ENCODE peak calls at places on chromosomes 12 and 14, in five cellular contexts. F is fibroblast of lung, J is tibial artery, V is heart right ventricle, X is cardiac fibroblast. P is an unnamed sample.

GRCh38 chr12:106226884-106227640 is 20.8 kb downstream of the CKAP4 start:
- DNase-seq in V (no peak), X (peak; percentile 74), F (peak; percentile 47), J (no peak), P (no peak)

GRCh38 chr14:100062602-100063001 is 2.6 kb upstream of the EVL start:
- DNase-seq in J (no peak), V (no peak), F (no peak), X (no peak), P (no peak)

GRCh38 chr14:60250318-60251035 is 1.5 kb downstream of the PPM1A start:
- DNase-seq in J (no peak), V (no peak), F (peak; percentile 40), X (peak; percentile 18), P (no peak)

GRCh38 chr12:46450279-46450748 is 77.7 kb upstream of the SLC38A2 start:
- DNase-seq in F (no peak), J (peak; percentile 79), X (peak; percentile 41), V (peak; percentile 68), P (no peak)

GRCh38 chr14:68627050-68627867 is 165.6 kb downstream of the ZFP36L1 start:
- DNase-seq in X (peak; percentile 19), V (no peak), F (peak; percentile 62), J (peak; percentile 72), P (no peak)

GRCh38 chr12:96404683-96405082 is 4.4 kb upstream of the CDK17 start:
- DNase-seq in X (peak; percentile 37), J (no peak), F (no peak), V (no peak), P (no peak)

GRCh38 chr12:18882690-18883089 is 144.8 kb downstream of the CAPZA3 start:
- DNase-seq in F (no peak), X (no peak), J (no peak), V (no peak), P (no peak)

GRCh38 chr12:66648336-66648735 is 30.5 kb downstream of the GRIP1 start:
- DNase-seq in X (no peak), F (peak; percentile 68), V (no peak), J (no peak), P (no peak)

GRCh38 chr12:34163443-34163842 is 141.1 kb downstream of the ALG10 start:
- DNase-seq in X (no peak), J (no peak), F (no peak), V (no peak), P (no peak)

GRCh38 chr12:110921262-110921661 is 883 bp upstream of the MYL2 start:
- DNase-seq in V (no peak), F (peak; percentile 76), J (no peak), X (peak; percentile 50), P (no peak)

GRCh38 chr12:52121848-52122838 is 42.6 kb downstream of the SMIM41 start:
- DNase-seq in X (peak; percentile 66), V (peak; percentile 77), J (no peak), F (peak; percentile 26), P (no peak)

GRCh38 chr14:68239988-68240387 is 420.4 kb downstream of the RAD51B start:
- DNase-seq in F (peak; percentile 34), X (no peak), V (no peak), J (no peak), P (no peak)

GRCh38 chr12:26701604-26702215 is 131.3 kb downstream of the ITPR2 start:
- DNase-seq in V (no peak), J (no peak), X (peak; percentile 73), F (peak; percentile 47), P (no peak)

GRCh38 chr14:71328183-71328582 is 420.9 kb downstream of the PCNX1 start:
- DNase-seq in J (no peak), F (peak; percentile 43), X (no peak), V (no peak), P (no peak)

GRCh38 chr12:52857500-52857899 is 8.7 kb upstream of the KRT78 start:
- DNase-seq in F (no peak), J (no peak), V (no peak), X (no peak), P (no peak)

GRCh38 chr12:53781218-53781801 is 29.5 kb upstream of the CISTR start:
- DNase-seq in V (no peak), F (no peak), J (no peak), X (no peak), P (no peak)

GRCh38 chr12:31620311-31620710 is 29.4 kb upstream of the DENND5B start:
- DNase-seq in F (peak; percentile 63), J (no peak), X (no peak), V (no peak), P (no peak)

GRCh38 chr12:46549527-46550265 is 177.1 kb upstream of the SLC38A2 start:
- DNase-seq in J (no peak), X (peak; percentile 86), V (no peak), F (peak; percentile 84), P (peak; percentile 78)

GRCh38 chr14:37406095-37406494 is 189.0 kb downstream of the FOXA1 start:
- DNase-seq in J (no peak), V (no peak), F (no peak), X (no peak), P (no peak)

GRCh38 chr12:66032739-66033138 is 97.8 kb downstream of the LLPH start:
- DNase-seq in X (no peak), F (no peak), J (no peak), V (no peak), P (no peak)

GRCh38 chr14:74437654-74438053 is 11.6 kb upstream of the SYNDIG1L start:
- DNase-seq in J (no peak), V (no peak), X (no peak), F (peak; percentile 3), P (no peak)

GRCh38 chr12:39300799-39301198 is 142.1 kb downstream of the KIF21A start:
- DNase-seq in J (no peak), V (no peak), X (peak; percentile 37), F (peak; percentile 41), P (no peak)

GRCh38 chr14:95527392-95528002 is 7.4 kb upstream of the GLRX5 start:
- DNase-seq in J (peak; percentile 85), F (peak; percentile 79), X (peak; percentile 87), V (no peak), P (no peak)

GRCh38 chr14:37585101-37585479 is 10.0 kb downstream of the FOXA1 start:
- DNase-seq in V (no peak), X (no peak), F (no peak), J (no peak), P (no peak)

GRCh38 chr12:51244269-51244668 is 5.6 kb downstream of the DAZAP2 start:
- DNase-seq in V (no peak), X (peak; percentile 25), F (peak; percentile 60), J (no peak), P (no peak)

GRCh38 chr12:52280319-52280795 is 5.9 kb downstream of the KRT86 start:
- DNase-seq in X (peak; percentile 96), J (peak; percentile 47), F (peak; percentile 95), V (no peak), P (peak; percentile 83)

GRCh38 chr12:52628841-52629240 is 10.5 kb upstream of the KRT73 start:
- DNase-seq in J (no peak), X (no peak), V (no peak), F (no peak), P (no peak)

GRCh38 chr12:50772877-50773276 is 9.0 kb downstream of the ATF1 start:
- DNase-seq in F (no peak), V (no peak), X (no peak), J (no peak), P (no peak)

GRCh38 chr12:63668028-63668799 is at the start of gene DPY19L2:
- DNase-seq in F (peak; percentile 77), V (peak; percentile 83), X (peak; percentile 27), J (peak; percentile 73), P (no peak)

GRCh38 chr12:2052861-2053674 is at the start of gene CACNA1C:
- DNase-seq in V (peak; percentile 71), X (peak; percentile 60), J (no peak), F (peak; percentile 64), P (no peak)
- TF ChIP-seq CTCF in V (peak; percentile 63), X (peak; percentile 3), J (peak; percentile 52), F (no peak), P (peak; percentile 42)

DNA sequence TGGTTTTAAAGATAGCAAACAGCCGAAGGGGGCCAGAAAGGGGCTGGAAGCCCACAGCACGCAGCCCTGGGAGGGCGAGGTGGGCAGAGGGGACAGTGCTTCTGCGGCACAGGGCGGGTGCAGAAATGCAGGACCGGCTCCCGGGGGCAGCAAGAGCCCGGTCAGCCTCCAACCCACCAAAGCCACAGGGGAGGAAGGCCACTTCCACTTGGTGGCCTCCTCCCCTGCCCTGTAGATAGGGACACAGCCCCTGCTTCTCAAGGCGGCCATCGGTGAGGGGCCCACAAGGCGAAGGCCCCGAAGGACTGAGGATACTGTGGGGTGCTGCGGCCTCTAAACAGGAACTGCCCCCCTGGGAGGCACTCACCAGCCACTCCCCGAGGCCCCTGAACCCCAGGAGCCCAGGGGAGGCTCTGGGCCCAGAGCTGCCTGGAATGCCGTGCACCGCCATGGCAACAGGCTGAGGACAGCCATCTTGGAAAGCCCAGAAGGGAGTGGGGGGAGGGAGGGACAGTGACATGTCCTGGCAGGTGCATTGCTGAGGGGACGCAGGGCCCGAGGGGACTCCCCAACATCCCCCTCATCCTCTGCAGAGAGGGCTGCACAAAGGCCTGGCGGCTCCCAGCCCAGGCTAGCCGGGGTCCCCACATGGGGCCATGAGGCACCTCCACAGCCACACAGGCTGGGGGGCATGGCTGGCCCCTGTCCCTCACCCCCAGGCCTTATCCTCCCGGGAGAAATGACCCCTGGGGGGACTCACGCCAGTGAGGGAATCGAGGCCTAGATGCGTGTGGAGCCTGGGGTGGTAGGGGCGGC is 114.6 kb downstream of the NCOR2 start:
- DNase-seq in V (no peak), F (no peak), X (no peak), J (no peak), P (no peak)
- H3K4me3 ChIP-seq in V (no peak overlapping the region), F (no peak overlapping the region), X (no peak overlapping the region), J (no peak overlapping the region), P (no peak overlapping the region)

DNA sequence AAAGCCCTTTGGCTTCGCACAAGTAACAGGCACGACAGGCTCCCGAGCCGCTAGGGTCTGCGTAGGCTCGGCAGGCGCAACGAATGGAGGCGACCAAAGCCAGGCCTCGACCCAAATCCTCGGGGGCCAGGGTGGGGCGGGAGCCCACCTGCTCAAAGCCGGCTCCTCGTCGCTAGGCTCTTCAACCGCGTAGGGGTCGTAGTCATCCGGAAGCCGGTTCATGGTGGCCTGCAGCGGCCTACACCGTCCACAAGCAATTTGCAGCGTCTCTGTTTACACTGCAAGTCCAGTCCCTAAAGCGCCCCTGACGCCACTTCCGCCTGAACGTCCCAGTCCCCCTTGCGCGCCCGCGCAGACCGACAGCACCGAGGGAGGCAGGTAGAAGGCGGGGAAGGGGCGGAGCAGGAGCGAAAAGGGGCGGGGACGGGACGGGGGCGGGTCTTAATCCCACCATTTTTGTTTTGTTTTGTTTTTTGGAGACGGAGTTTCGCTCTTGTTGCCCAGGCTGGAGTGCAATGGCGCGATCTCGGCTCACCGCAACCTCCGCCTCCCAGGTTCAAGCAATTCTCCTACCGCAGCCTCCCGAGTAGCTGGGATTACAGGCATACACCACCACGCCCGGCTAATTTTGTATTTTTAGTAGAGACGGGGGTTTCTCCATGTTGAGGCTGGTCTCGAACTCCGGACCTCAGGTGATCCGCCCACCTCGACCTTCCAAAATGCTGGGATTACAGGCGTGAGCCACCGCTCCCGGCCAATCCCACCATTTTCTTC is at the start of gene EAPP:
- DNase-seq in X (peak; percentile 99), J (peak; percentile 99), F (peak; percentile 97), V (peak; percentile 98), P (peak; percentile 79)
- TF ChIP-seq CTCF in X (no peak), J (peak; percentile 25), F (no peak), V (no peak), P (no peak)

DNA sequence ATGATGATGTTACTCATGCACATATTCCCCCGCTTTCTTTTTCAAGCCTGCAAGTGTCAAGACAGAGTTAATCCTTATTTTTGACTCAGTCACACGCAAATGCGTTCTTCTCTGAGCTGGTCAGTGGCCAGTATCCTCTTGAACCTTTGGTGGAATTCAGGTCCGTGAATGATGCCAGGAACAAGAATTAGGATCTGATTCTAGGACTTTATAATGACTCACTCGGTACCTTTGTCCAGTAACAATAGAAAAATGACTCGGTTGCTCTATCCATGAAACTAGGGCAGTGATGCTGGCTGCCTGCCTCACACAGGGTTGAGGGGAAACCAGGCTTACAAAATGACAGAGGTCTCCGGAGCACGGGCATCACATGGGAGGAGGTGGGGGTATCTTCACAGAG is 185.8 kb upstream of the NUDT4 start:
- DNase-seq in V (no peak), J (peak; percentile 58), X (peak; percentile 77), F (peak; percentile 86), P (no peak)
- H3K4me3 ChIP-seq in V (no peak overlapping the region), J (no peak overlapping the region), X (no peak overlapping the region), F (no peak overlapping the region), P (no peak overlapping the region)

P was measured in AG04449.